ENCODE peak calls at places on chromosomes 4 and X, in six cellular contexts. C is heart right ventricle, S is mucosa of descending colon, R is adipocyte, D is mammary epithelial cell, O is endodermal cell. B is an unnamed sample. For H3K4me1, the result is how much of the 10 kb centered on the place peaks cover.

GRCh38 chrX:131626681-131627296 is 82.9 kb downstream of the OR13H1 start:
- DNase-seq in C (no peak), S (no peak), R (no peak), O (peak), D (no peak), B (no peak)

GRCh38 chr4:169810325-169811323 is 52.9 kb upstream of the HPF1 start:
- DNase-seq in S (no peak), C (no peak), D (peak), O (peak), R (peak), B (no peak)

GRCh38 chr4:140108713-140109230 is 45.2 kb downstream of the MAML3 start:
- DNase-seq in D (peak), S (no peak), O (no peak), C (no peak), R (no peak), B (no peak)

GRCh38 chrX:150770623-150771022 is 77.4 kb downstream of the MTMR1 start:
- DNase-seq in R (no peak), C (no peak), S (no peak), O (peak), D (no peak), B (peak)

GRCh38 chr4:23234716-23235115 is 542.0 kb downstream of the GBA3 start:
- DNase-seq in S (no peak), C (no peak), R (no peak), O (no peak), D (no peak), B (no peak)

GRCh38 chrX:71144651-71145050 is at the start of gene NLGN3:
- DNase-seq in D (no peak), O (peak), S (peak), C (peak), R (no peak), B (no peak)

GRCh38 chrX:71253253-71254091 is 468 bp downstream of the ZMYM3 start:
- DNase-seq in O (peak), C (peak), D (no peak), R (peak), S (peak), B (no peak)

GRCh38 chrX:45788941-45789348 is 588.3 kb upstream of the DIPK2B start:
- DNase-seq in C (peak), D (peak), S (no peak), O (peak), R (no peak), B (peak)

GRCh38 chr4:38950734-38951133 is 81.5 kb downstream of the TMEM156 start:
- DNase-seq in D (no peak), S (no peak), C (no peak), O (no peak), R (no peak), B (no peak)

GRCh38 chr4:70654605-70655011 is 11.7 kb downstream of the JCHAIN start:
- DNase-seq in D (no peak), C (no peak), O (no peak), R (no peak), S (no peak), B (no peak)

GRCh38 chr4:169385356-169385755 is 114.6 kb upstream of the SH3RF1 start:
- DNase-seq in S (no peak), D (no peak), O (no peak), R (peak), C (no peak), B (no peak)

GRCh38 chr4:107243141-107243779 is 207.1 kb upstream of the DKK2 start:
- DNase-seq in O (no peak), S (peak), R (no peak), C (no peak), D (no peak), B (no peak)

GRCh38 chr4:169615467-169616106 is 3.2 kb upstream of the NEK1 start:
- DNase-seq in C (no peak), D (peak), S (no peak), R (no peak), O (no peak), B (no peak)

GRCh38 chrX:30561191-30561590 is 16.4 kb downstream of the TASL start:
- DNase-seq in O (no peak), C (peak), D (no peak), S (no peak), R (no peak), B (no peak)

GRCh38 chr4:56613101-56613862 is 67.8 kb downstream of the HOPX start:
- DNase-seq in C (no peak), O (no peak), R (peak), D (peak), S (no peak), B (no peak)

GRCh38 chr4:16659120-16659519 is 239.3 kb downstream of the LDB2 start:
- DNase-seq in S (no peak), R (peak), C (no peak), O (no peak), D (no peak), B (no peak)

GRCh38 chr4:128379860-128380259 is 92.2 kb upstream of the PGRMC2 start:
- DNase-seq in C (peak), O (peak), S (peak), R (peak), D (no peak), B (no peak)

GRCh38 chr4:188305690-188306089 is 166.4 kb downstream of the TRIML1 start:
- DNase-seq in R (no peak), O (no peak), D (no peak), C (no peak), S (no peak), B (no peak)

GRCh38 chr4:142316913-142317312 is 529.2 kb downstream of the INPP4B start:
- DNase-seq in O (no peak), D (no peak), S (no peak), C (no peak), R (no peak), B (no peak)
- H3K4me1 ChIP-seq in O (under half), D (under half), S (under half), C (under half), R (under half), B (under half)

DNA sequence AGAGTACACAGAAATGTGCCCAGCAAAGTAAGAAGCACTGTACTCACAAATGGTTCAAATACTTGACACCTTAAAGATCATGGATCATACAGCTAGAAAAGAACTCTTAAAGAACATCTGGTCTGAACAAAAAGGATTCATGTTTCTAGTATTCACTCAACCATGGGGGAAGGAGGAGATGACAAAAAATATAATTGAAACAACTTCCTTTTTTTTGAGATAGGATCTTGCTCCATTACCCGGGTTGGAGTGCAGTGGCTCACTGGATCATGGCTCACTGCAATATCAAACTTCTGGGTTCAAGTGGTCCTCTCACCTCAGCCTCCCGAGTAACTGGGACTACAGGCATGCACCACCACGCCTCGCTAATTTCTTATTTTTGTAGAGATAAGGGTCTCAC is 6.0 kb downstream of the DHX15 start:
- DNase-seq in C (no peak), R (no peak), O (no peak), S (no peak), D (no peak), B (no peak)
- H3K4me1 ChIP-seq in C (half or more), R (under half), O (under half), S (half or more), D (under half), B (under half)

DNA sequence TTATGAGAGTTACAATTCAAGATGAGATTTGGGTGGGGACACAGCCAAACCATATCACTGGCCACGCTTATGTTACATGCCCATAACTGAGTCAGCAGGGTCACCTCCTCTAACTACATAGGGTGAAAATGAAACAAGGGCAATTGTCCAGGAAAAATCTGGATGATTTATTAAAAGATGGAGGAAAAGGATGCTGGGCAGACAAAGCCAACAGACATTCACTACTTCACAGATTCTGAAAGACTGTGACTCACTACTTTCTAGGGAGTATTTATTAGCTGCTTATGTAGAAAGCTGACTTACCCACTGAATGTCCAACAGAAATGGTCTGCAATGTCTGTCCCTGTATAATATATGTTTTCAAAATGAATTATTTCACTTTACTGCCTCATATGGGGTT is 72.4 kb downstream of the APBB2 start:
- DNase-seq in S (no peak), D (peak), C (no peak), R (peak), O (no peak), B (no peak)
- H3K4me1 ChIP-seq in S (under half), D (half or more), C (under half), R (half or more), O (under half), B (under half)

DNA sequence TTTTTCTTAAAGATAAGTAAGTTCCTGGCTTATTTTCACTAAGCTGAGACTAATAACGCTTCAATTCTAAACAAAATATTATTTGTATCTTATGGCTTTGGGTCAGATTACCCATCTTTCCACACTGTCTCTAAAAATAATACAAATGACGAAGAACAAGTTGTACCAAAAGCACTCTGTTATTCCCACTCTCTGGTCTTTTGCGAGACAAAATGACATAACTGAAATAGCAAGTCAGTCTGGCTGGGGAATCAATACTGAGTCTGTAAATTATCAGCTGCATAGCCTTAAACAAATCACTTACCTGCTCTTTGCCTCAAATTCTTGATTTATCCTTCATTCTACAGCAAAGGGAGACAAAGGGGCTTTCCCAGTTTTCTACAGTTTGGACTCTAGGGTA is 40.9 kb downstream of the SOWAHB start:
- DNase-seq in D (no peak), R (no peak), S (no peak), O (no peak), C (no peak), B (no peak)
- H3K4me1 ChIP-seq in D (under half), R (under half), S (under half), O (under half), C (under half), B (under half)

GRCh38 chrX:154358829-154359228 is 15.6 kb downstream of the FLNA start:
- DNase-seq in S (no peak), C (no peak), O (no peak), D (no peak), R (no peak), B (no peak)
- H3K4me1 ChIP-seq in S (under half), C (under half), O (under half), D (under half), R (under half), B (under half)

GRCh38 chr4:67550491-67551256 is 5.4 kb upstream of the CENPC start:
- DNase-seq in O (no peak), D (no peak), C (no peak), S (no peak), R (no peak), B (no peak)
- H3K4me1 ChIP-seq in O (under half), D (under half), C (under half), S (under half), R (under half), B (under half)

GRCh38 chr4:7199771-7200441 is 7.6 kb downstream of the SORCS2 start:
- DNase-seq in S (no peak), C (no peak), O (peak), D (no peak), R (no peak), B (peak)

GRCh38 chr4:7197910-7198309 is 5.6 kb downstream of the SORCS2 start:
- DNase-seq in C (no peak), S (no peak), R (no peak), D (no peak), O (peak), B (no peak)

GRCh38 chr4:7196731-7197130 is 4.4 kb downstream of the SORCS2 start:
- DNase-seq in O (peak), R (no peak), C (no peak), S (no peak), D (peak), B (no peak)

GRCh38 chr4:7199129-7199725 is 6.9 kb downstream of the SORCS2 start:
- DNase-seq in C (no peak), D (no peak), O (peak), R (no peak), S (no peak), B (peak)

GRCh38 chr4:7198440-7199128 is 6.2 kb downstream of the SORCS2 start:
- DNase-seq in C (no peak), S (no peak), R (no peak), D (no peak), O (peak), B (peak)
- H3K4me1 ChIP-seq in C (under half), S (under half), R (under half), D (under half), O (under half), B (under half)

GRCh38 chr4:13921805-13922204 is 294.3 kb upstream of the BOD1L1 start:
- DNase-seq in S (no peak), O (no peak), C (no peak), R (peak), D (no peak), B (no peak)

GRCh38 chr4:13920901-13921300 is 293.4 kb upstream of the BOD1L1 start:
- DNase-seq in R (peak), C (no peak), D (peak), S (no peak), O (peak), B (no peak)

GRCh38 chr4:13919021-13919441 is 291.5 kb upstream of the BOD1L1 start:
- DNase-seq in D (no peak), O (no peak), C (no peak), R (peak), S (no peak), B (no peak)

GRCh38 chr4:13922459-13922858 is 294.9 kb upstream of the BOD1L1 start:
- DNase-seq in C (no peak), S (no peak), D (no peak), O (no peak), R (no peak), B (no peak)

GRCh38 chr4:13920111-13920875 is 292.8 kb upstream of the BOD1L1 start:
- DNase-seq in R (no peak), C (no peak), S (no peak), D (peak), O (no peak), B (no peak)
- H3K4me1 ChIP-seq in R (half or more), C (under half), S (under half), D (half or more), O (under half), B (under half)

DNA sequence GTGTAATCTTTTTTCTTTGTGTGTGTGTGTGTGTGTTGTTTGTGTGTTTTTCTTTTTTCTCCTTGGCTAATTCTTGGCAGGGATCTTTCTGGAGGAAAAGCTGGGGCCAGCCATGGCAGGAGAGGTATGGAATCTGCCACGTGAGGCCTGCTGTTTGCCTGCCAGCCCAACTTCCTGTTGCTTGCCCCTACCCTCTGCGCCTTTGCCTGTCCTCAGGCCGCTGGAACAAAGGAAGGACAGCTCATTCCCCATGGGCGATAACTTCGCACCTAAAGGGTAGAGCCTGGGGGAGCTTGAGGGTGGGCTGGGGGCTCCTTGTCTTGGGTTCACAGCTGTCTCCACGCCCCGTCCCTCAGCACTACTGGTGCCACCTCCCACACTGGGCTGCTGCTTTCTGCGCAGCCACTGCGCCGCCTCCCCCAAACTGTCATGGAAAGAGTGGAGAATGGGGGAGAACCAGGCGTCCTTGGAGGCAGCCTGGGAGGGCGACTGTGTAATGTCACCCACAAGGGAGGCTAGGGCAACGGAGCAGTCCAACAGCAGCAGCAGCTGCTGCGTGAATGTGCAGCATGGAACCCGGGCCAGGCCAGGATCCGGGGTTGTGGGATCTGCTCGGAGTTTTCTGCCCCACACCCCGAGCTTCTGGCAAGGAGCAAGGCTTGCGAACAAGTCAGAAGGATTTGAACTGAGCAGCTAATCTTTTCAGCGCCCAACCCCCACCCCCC is 12.3 kb upstream of the YIPF7 start:
- DNase-seq in O (no peak), S (no peak), C (no peak), D (no peak), R (no peak), B (peak)
- H3K4me1 ChIP-seq in O (under half), S (under half), C (under half), D (under half), R (under half), B (under half)